ENCODE peak calls at places on chromosomes 7 and 10, in five cellular contexts. O, A, Q, B and Z are unnamed samples.

GRCh38 chr7:21542891-21543527 is at the start of gene DNAH11:
- DNase-seq in O (peak), A (peak), Q (peak), B (peak), Z (peak)

GRCh38 chr10:1153805-1154351 is 97.7 kb downstream of the WDR37 start:
- DNase-seq in O (no peak), A (no peak), Q (no peak), B (no peak), Z (no peak)

GRCh38 chr7:50246551-50246950 is 58.0 kb upstream of the IKZF1 start:
- DNase-seq in O (no peak), A (no peak), Q (no peak), B (no peak), Z (no peak)

GRCh38 chr10:58209669-58210068 is 58.0 kb downstream of the IPMK start:
- DNase-seq in O (no peak), A (peak), Q (peak), B (peak), Z (no peak)

GRCh38 chr10:17758200-17758599 is 6.2 kb downstream of the TMEM236 start:
- DNase-seq in O (no peak), A (no peak), Q (peak), B (no peak), Z (no peak)

GRCh38 chr10:68153473-68154210 is 44.4 kb downstream of the MYPN start:
- DNase-seq in O (no peak), A (no peak), Q (peak), B (peak), Z (peak)

GRCh38 chr10:112030431-112030830 is 153.1 kb downstream of the GPAM start:
- DNase-seq in O (no peak), A (no peak), Q (no peak), B (no peak), Z (no peak)

GRCh38 chr10:32409741-32410140 is 36.2 kb upstream of the CCDC7 start:
- DNase-seq in O (no peak), A (no peak), Q (no peak), B (no peak), Z (no peak)

GRCh38 chr10:121684276-121684675 is 86.0 kb upstream of the FGFR2 start:
- DNase-seq in O (no peak), A (no peak), Q (no peak), B (no peak), Z (peak)

GRCh38 chr10:103584216-103585010 is 90.9 kb downstream of the NEURL1 start:
- DNase-seq in O (peak), A (no peak), Q (no peak), B (no peak), Z (no peak)

GRCh38 chr10:25113231-25114035 is 61.4 kb upstream of the GPR158 start:
- DNase-seq in O (peak), A (peak), Q (peak), B (peak), Z (peak)

GRCh38 chr7:2017483-2017891 is 215.3 kb downstream of the MAD1L1 start:
- DNase-seq in O (no peak), A (peak), Q (no peak), B (no peak), Z (peak)

GRCh38 chr7:12759112-12759511 is 71.7 kb downstream of the ARL4A start:
- DNase-seq in O (no peak), A (no peak), Q (no peak), B (no peak), Z (peak)

GRCh38 chr7:143477501-143478150 is at the start of gene TAS2R41:
- DNase-seq in O (no peak), A (no peak), Q (no peak), B (no peak), Z (no peak)

GRCh38 chr10:35690534-35690933 is 48.4 kb upstream of the FZD8 start:
- DNase-seq in O (no peak), A (peak), Q (no peak), B (no peak), Z (no peak)

GRCh38 chr7:105890290-105890997 is 14.0 kb upstream of the ATXN7L1 start:
- DNase-seq in O (no peak), A (no peak), Q (peak), B (no peak), Z (no peak)

GRCh38 chr7:150784120-150784736 is 15.9 kb downstream of the TMEM176B start:
- DNase-seq in O (no peak), A (no peak), Q (no peak), B (no peak), Z (no peak)

GRCh38 chr10:58282615-58283014 is 13.7 kb downstream of the CISD1 start:
- DNase-seq in O (peak), A (no peak), Q (no peak), B (no peak), Z (peak)

GRCh38 chr10:109977382-109977806 is 30.4 kb upstream of the ADD3 start:
- DNase-seq in O (no peak), A (no peak), Q (no peak), B (no peak), Z (peak)

GRCh38 chr10:58588673-58589265 is 76.1 kb downstream of the BICC1 start:
- DNase-seq in O (no peak), A (no peak), Q (no peak), B (peak), Z (peak)

GRCh38 chr7:97851725-97852124 is 20.5 kb downstream of the ASNS start:
- DNase-seq in O (no peak), A (no peak), Q (no peak), B (no peak), Z (no peak)

GRCh38 chr7:84524714-84525694 is 330.4 kb upstream of the SEMA3A start:
- DNase-seq in O (no peak), A (no peak), Q (no peak), B (no peak), Z (no peak)

GRCh38 chr10:88893611-88894010 is 13.6 kb downstream of the STAMBPL1 start:
- DNase-seq in O (no peak), A (no peak), Q (peak), B (no peak), Z (no peak)

GRCh38 chr10:100749059-100749308 is 3.6 kb downstream of the PAX2 start:
- DNase-seq in O (no peak), A (no peak), Q (no peak), B (no peak), Z (no peak)

GRCh38 chr7:29274156-29275017 is 79.8 kb downstream of the CHN2 start:
- DNase-seq in O (no peak), A (no peak), Q (peak), B (no peak), Z (no peak)

GRCh38 chr10:17380016-17380415 is 74.4 kb downstream of the ST8SIA6 start:
- DNase-seq in O (no peak), A (no peak), Q (no peak), B (no peak), Z (no peak)

GRCh38 chr10:60043561-60043960 is 137.2 kb upstream of the CCDC6 start:
- DNase-seq in O (no peak), A (no peak), Q (no peak), B (no peak), Z (no peak)

GRCh38 chr10:70352401-70353097 is 29.9 kb downstream of the LRRC20 start:
- DNase-seq in O (no peak), A (no peak), Q (no peak), B (no peak), Z (no peak)

GRCh38 chr7:2523941-2524807 is 4.6 kb downstream of the LFNG start:
- DNase-seq in O (no peak), A (peak), Q (peak), B (no peak), Z (peak)

GRCh38 chr7:97126483-97127171 is 9.1 kb downstream of the SDHAF3 start:
- DNase-seq in O (no peak), A (no peak), Q (no peak), B (peak), Z (no peak)